ENCODE peak calls at places on chromosomes 4 and X, in five cellular contexts. A is left ventricle myocardium inferior, H is neural progenitor cell, X is GM20000, O is cardiac fibroblast. M is an unnamed sample.

GRCh38 chr4:152245706-152246105 is 290.2 kb downstream of the FBXW7 start:
- DNase-seq in A (no peak), H (no peak), X (no peak), O (no peak), M (no peak)

GRCh38 chr4:97664741-97665140 is 478.5 kb downstream of the STPG2 start:
- DNase-seq in A (no peak), H (no peak), X (no peak), O (no peak), M (peak)

GRCh38 chr4:88878624-88879023 is 178.4 kb downstream of the FAM13A start:
- DNase-seq in A (no peak), H (no peak), X (no peak), O (no peak), M (no peak)

GRCh38 chrX:87571965-87572364 is 54.4 kb downstream of the KLHL4 start:
- DNase-seq in A (no peak), H (no peak), X (no peak), O (peak), M (no peak)

GRCh38 chr4:145720656-145721055 is 40.7 kb downstream of the C4orf51 start:
- DNase-seq in A (no peak), H (peak), X (no peak), O (no peak), M (no peak)

GRCh38 chrX:40476958-40477357 is 103.8 kb upstream of the ATP6AP2 start:
- DNase-seq in A (no peak), H (no peak), X (no peak), O (no peak), M (peak)

GRCh38 chr4:10926025-10926424 is 241.5 kb upstream of the CLNK start:
- DNase-seq in A (no peak), H (peak), X (no peak), O (no peak), M (no peak)

GRCh38 chrX:106619797-106620196 is 8.0 kb downstream of the RADX start:
- DNase-seq in A (no peak), H (no peak), X (no peak), O (peak), M (no peak)

GRCh38 chr4:1023895-1024740 is 12.7 kb downstream of the FGFRL1 start:
- DNase-seq in A (no peak), H (no peak), X (no peak), O (no peak), M (no peak)

GRCh38 chr4:65669981-65670330 is 333 bp downstream of the EPHA5 start:
- DNase-seq in A (no peak), H (no peak), X (no peak), O (no peak), M (no peak)

GRCh38 chr4:153535735-153536494 is 69.8 kb downstream of the TMEM131L start:
- DNase-seq in A (no peak), H (peak), X (no peak), O (peak), M (no peak)

GRCh38 chrX:43898406-43898805 is 16.2 kb upstream of the MAOB start:
- DNase-seq in A (no peak), H (no peak), X (no peak), O (no peak), M (no peak)

GRCh38 chrX:129634541-129634940 is 20.2 kb downstream of the APLN start:
- DNase-seq in A (no peak), H (peak), X (no peak), O (peak), M (no peak)

GRCh38 chrX:96696462-96696861 is 11.8 kb downstream of the DIAPH2 start:
- DNase-seq in A (no peak), H (no peak), X (no peak), O (no peak), M (no peak)

GRCh38 chr4:100278567-100278966 is 88.3 kb upstream of the DDIT4L start:
- DNase-seq in A (no peak), H (no peak), X (no peak), O (no peak), M (no peak)

GRCh38 chrX:120463241-120463640 is 5.9 kb downstream of the LAMP2 start:
- DNase-seq in A (no peak), H (no peak), X (no peak), O (peak), M (no peak)

GRCh38 chrX:26032141-26032917 is 105.8 kb upstream of the MAGEB18 start:
- DNase-seq in A (no peak), H (no peak), X (no peak), O (peak), M (no peak)

GRCh38 chr4:2927696-2928075 is 35.5 kb downstream of the NOP14 start:
- DNase-seq in A (no peak), H (no peak), X (no peak), O (no peak), M (peak)

GRCh38 chr4:19224820-19225219 is 1026.9 kb upstream of the SLIT2 start:
- DNase-seq in A (no peak), H (peak), X (peak), O (peak), M (no peak)
- TF ChIP-seq CTCF in A (peak), H (peak), X (no peak), O (no peak), M (peak)

GRCh38 chr4:156109943-156110925 is 156.6 kb upstream of the CTSO start:
- DNase-seq in A (no peak), H (no peak), X (no peak), O (peak), M (no peak)
- TF ChIP-seq CTCF in A (no peak), H (peak), X (no peak), O (peak), M (peak)

DNA sequence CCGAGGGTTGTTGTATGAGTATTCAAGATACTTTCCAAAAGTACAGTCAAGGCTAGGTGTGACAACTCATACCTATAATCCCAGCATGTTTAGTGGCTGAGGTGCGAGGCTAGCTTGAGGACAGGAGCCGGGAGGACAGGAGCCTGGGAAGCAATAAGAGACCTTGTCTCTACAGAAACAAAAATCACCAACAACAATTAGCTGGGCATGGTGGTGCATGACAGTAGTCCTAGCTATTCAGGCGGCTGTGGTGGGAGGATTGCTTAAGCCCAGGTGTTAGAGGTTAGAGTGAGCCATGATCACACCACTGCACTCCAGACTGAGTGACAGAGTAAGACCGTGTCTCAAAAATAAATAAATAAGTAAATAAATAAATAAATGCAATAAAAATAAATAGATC is 91.6 kb downstream of the TLL1 start:
- DNase-seq in A (no peak), H (no peak), X (no peak), O (no peak), M (no peak)
- TF ChIP-seq CTCF in A (no peak), H (no peak), X (no peak), O (no peak), M (no peak)

GRCh38 chr4:73018595-73018994 is 50.9 kb downstream of the COX18 start:
- DNase-seq in A (no peak), H (peak), X (no peak), O (no peak), M (no peak)

GRCh38 chr4:73019462-73020047 is 50.0 kb downstream of the COX18 start:
- DNase-seq in A (no peak), H (peak), X (peak), O (peak), M (no peak)

GRCh38 chr4:73021634-73022033 is 47.9 kb downstream of the COX18 start:
- DNase-seq in A (no peak), H (peak), X (peak), O (peak), M (no peak)
- TF ChIP-seq CTCF in A (peak), H (peak), X (no peak), O (peak), M (peak)

DNA sequence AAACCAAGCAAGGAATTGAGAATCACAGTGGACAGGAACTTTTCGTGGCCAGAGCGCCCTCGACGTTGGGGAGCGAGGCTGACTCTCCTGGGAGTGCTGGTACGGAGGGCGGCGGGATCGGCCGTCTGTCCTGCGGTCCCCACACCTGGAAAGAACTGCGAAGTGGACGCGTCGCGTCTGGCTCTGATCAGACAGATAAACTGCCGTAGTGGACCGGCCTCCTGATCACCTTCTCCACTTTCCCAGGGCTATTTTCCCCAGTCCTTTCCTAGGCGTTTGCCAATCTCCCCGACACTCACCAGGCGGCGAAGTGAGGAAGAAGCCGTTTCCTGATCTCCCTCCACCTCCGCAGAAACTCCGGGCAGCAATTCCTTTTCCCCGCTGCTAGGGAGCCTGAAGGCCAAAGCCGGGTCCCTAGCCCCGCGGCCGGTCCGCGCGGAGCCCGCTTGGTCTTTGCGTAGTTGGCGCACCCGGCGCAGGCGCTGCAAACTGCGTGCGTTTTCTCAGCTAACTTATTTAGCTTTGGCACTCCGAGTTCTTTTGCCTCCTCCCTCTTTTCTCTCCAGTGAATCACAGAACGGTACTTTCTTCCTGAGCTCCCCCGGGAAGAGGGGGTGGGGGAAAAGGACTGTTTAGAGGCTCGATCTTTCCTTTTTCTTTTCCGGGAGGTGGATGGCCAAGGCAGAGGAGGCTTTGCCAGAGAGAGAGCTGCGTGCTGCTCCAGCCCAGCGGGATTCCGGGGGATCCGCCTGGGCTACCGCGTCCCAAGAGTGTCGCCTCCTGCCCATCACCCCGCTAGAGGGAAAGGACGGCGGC is at the start of gene ARSJ:
- DNase-seq in A (peak), H (peak), X (no peak), O (peak), M (no peak)
- TF ChIP-seq CTCF in A (no peak), H (peak), X (no peak), O (peak), M (peak)

DNA sequence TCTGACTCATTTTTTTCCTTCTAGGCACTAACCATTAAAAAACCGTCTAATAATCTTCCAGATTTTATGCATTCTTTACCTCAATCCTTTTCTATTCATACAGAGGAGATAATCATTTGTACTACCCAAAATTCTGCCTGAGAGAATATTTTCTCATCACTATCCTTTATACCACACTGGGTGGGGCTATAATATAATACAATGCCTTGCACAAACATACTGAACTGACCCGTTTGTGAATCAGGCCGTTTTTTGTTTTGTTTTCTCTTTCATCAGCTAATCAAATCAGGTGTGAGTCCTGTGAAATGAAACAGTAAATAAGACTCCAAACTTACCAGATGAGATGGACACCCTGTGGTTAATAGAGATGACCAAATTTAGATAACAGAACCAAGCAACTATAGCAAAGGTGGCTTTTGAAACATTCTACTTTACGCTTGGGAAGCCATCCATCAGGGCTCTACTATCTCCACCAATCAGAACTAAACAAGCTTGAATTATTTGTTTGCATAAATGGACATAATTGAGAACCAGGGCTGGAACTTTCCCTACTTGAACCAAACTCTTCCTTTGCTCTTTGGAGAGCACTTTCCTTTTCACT is 573.0 kb downstream of the GABRG1 start:
- DNase-seq in A (no peak), H (no peak), X (no peak), O (no peak), M (no peak)
- TF ChIP-seq CTCF in A (peak), H (no peak), X (no peak), O (no peak), M (peak)

GRCh38 chr4:24928708-24929107 is 15.9 kb upstream of the CCDC149 start:
- DNase-seq in A (no peak), H (no peak), X (no peak), O (no peak), M (no peak)
- TF ChIP-seq CTCF in A (no peak), H (no peak), X (no peak), O (no peak), M (no peak)

DNA sequence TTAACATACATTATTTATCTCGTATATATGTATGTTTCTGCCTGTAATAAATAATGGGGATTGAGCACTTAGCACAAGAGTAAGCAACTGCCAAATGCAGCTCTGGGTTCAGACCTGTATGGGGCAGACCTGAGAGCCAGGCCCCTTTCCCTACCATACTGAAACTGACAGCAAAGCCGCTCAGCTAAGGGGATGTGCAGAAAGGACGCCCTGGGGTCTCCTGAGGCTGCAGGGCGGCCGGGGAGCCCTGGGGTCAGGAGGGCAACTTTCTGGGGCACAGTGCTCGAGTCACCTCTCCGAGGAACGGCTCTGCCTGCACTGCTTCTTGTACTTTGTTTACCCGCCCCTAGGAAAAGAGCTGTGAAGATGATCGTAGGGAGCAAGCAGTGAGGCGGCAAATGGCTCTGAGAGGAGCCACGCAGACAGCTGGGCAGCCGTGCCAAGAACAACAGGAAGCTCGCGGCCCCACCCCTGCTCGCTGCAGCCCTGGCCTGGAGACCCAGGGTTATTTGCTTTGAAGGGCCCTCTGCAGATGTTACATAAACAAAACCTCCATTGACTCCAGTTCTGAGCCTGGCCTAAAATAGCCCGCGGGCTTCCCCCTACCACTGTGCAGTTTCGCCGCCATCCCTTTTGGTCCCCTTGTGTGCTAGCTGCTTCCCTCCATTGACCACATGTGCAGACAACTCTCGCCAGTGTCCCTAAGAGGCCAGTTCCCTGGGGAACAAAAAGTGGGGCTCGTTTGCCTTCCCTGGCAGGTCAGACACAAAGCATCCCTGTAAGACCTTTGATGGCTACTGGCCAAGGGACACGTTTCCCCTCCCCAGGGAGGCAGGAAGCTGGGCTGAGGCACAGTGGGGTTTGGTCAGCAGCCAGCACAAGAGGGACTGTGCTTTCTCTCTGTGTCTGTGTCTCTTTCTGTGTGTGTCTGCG is 111.3 kb upstream of the LNX1 start:
- DNase-seq in A (peak), H (peak), X (peak), O (peak), M (no peak)
- TF ChIP-seq CTCF in A (peak), H (peak), X (no peak), O (peak), M (peak)

GRCh38 chr4:187178084-187178483 is 454.4 kb upstream of the FAT1 start:
- DNase-seq in A (no peak), H (no peak), X (no peak), O (no peak), M (no peak)

GRCh38 chr4:187176261-187176910 is 452.7 kb upstream of the FAT1 start:
- DNase-seq in A (no peak), H (no peak), X (no peak), O (no peak), M (no peak)

GRCh38 chr4:187174749-187175148 is 451.1 kb upstream of the FAT1 start:
- DNase-seq in A (no peak), H (no peak), X (no peak), O (no peak), M (no peak)

GRCh38 chr4:187172340-187172761 is 448.7 kb upstream of the FAT1 start:
- DNase-seq in A (no peak), H (no peak), X (no peak), O (peak), M (no peak)

GRCh38 chr4:187175197-187175596 is 451.5 kb upstream of the FAT1 start:
- DNase-seq in A (no peak), H (no peak), X (no peak), O (no peak), M (no peak)
- TF ChIP-seq CTCF in A (no peak), H (no peak), X (no peak), O (peak), M (peak)